ENCODE peak calls at places on chromosomes 5 and 9, in seven cellular contexts. P, M, W, T, R, O and H are unnamed samples.

GRCh38 chr5:125416055-125416454 is 669.6 kb upstream of the ZNF608 start:
- DNase-seq in M (no peak), W (no peak), T (no peak), R (no peak), O (no peak), P (no peak), H (no peak)

GRCh38 chr9:120477534-120478001 is 102.4 kb downstream of the CDK5RAP2 start:
- DNase-seq in T (no peak), P (no peak), R (peak; percentile 68), M (peak; percentile 68), W (no peak), O (peak; percentile 22), H (peak; percentile 67)

GRCh38 chr5:25418978-25419377 is 774.2 kb upstream of the CDH10 start:
- DNase-seq in P (no peak), O (no peak), R (no peak), T (no peak), M (no peak), W (no peak), H (no peak)

GRCh38 chr9:128233817-128234406 is 30.7 kb downstream of the DNM1 start:
- DNase-seq in P (no peak), W (no peak), M (no peak), O (no peak), T (no peak), R (no peak), H (no peak)

GRCh38 chr5:145124806-145125205 is 710.3 kb downstream of the PRELID2 start:
- DNase-seq in R (no peak), T (no peak), M (no peak), P (no peak), O (no peak), W (no peak), H (no peak)

GRCh38 chr9:82170079-82170662 is 181.6 kb downstream of the SPATA31D1 start:
- DNase-seq in T (no peak), P (no peak), R (no peak), M (no peak), W (no peak), O (no peak), H (no peak)

GRCh38 chr5:80069918-80070318 is 34.8 kb downstream of the THBS4 start:
- DNase-seq in W (no peak), R (no peak), M (no peak), P (no peak), O (no peak), T (no peak), H (no peak)

GRCh38 chr5:141848771-141849370 is 29.3 kb downstream of the PCDH1 start:
- DNase-seq in T (no peak), M (peak; percentile 27), R (peak; percentile 57), W (peak; percentile 16), O (no peak), P (no peak), H (no peak)

GRCh38 chr9:32579706-32580331 is 6.9 kb upstream of the NDUFB6 start:
- DNase-seq in M (peak; percentile 40), O (peak; percentile 21), W (peak; percentile 79), P (no peak), T (peak; percentile 62), R (peak; percentile 58), H (peak; percentile 64)

GRCh38 chr9:115328228-115328627 is 210.3 kb upstream of the TNC start:
- DNase-seq in O (no peak), P (no peak), T (no peak), M (peak; percentile 58), W (no peak), R (no peak), H (no peak)

GRCh38 chr5:62954578-62954977 is 376.0 kb downstream of the LRRC70 start:
- DNase-seq in P (no peak), T (no peak), O (no peak), M (no peak), W (no peak), R (no peak), H (no peak)

GRCh38 chr9:129103595-129103965 is 7.0 kb downstream of the CRAT start:
- DNase-seq in T (no peak), R (no peak), W (no peak), M (no peak), P (no peak), O (no peak), H (no peak)

GRCh38 chr9:69816775-69817174 is 3.8 kb upstream of the CFAP95 start:
- DNase-seq in P (no peak), T (no peak), O (no peak), M (no peak), W (no peak), R (no peak), H (no peak)

GRCh38 chr5:35246411-35246810 is 16.1 kb upstream of the PRLR start:
- DNase-seq in T (no peak), W (no peak), P (no peak), M (no peak), O (no peak), R (peak; percentile 53), H (no peak)

GRCh38 chr9:134678206-134678605 is 36.6 kb downstream of the COL5A1 start:
- DNase-seq in W (no peak), T (no peak), R (no peak), M (no peak), O (no peak), P (no peak), H (no peak)

GRCh38 chr5:60763061-60763460 is 63.1 kb upstream of the DEPDC1B start:
- DNase-seq in M (no peak), W (no peak), T (no peak), O (no peak), P (no peak), R (no peak), H (no peak)

GRCh38 chr9:113042884-113043657 is 13.5 kb downstream of the ZFP37 start:
- DNase-seq in R (peak; percentile 0), P (no peak), W (no peak), O (no peak), T (no peak), M (no peak), H (no peak)

GRCh38 chr9:81851340-81851739 is 76.9 kb upstream of the SPATA31D4 start:
- DNase-seq in M (no peak), P (no peak), T (no peak), O (no peak), R (no peak), W (no peak), H (no peak)

GRCh38 chr5:121913397-121913796 is 48.4 kb upstream of the SRFBP1 start:
- DNase-seq in T (no peak), W (no peak), O (no peak), M (no peak), R (no peak), P (no peak), H (no peak)

GRCh38 chr5:113182658-113183344 is 206.2 kb downstream of the DCP2 start:
- DNase-seq in M (no peak), P (no peak), R (peak; percentile 18), O (no peak), W (no peak), T (no peak), H (no peak)

GRCh38 chr9:100111235-100111634 is 12.2 kb downstream of the INVS start:
- DNase-seq in P (no peak), W (no peak), R (peak; percentile 89), T (no peak), M (peak; percentile 99), O (peak; percentile 76), H (peak; percentile 79)

GRCh38 chr5:175857986-175858385 is 13.4 kb upstream of the CPLX2 start:
- DNase-seq in R (no peak), M (no peak), T (no peak), W (no peak), P (no peak), O (no peak), H (no peak)

GRCh38 chr5:122154910-122155309 is 25.6 kb downstream of the ZNF474 start:
- DNase-seq in O (no peak), M (peak; percentile 90), P (no peak), W (no peak), R (no peak), T (no peak), H (no peak)

GRCh38 chr5:39158127-39158593 is 61.2 kb downstream of the FYB1 start:
- DNase-seq in O (no peak), R (no peak), W (no peak), M (peak; percentile 58), P (no peak), T (no peak), H (no peak)

GRCh38 chr5:55072668-55073067 is 29.8 kb upstream of the GZMA start:
- DNase-seq in M (no peak), O (no peak), T (no peak), R (no peak), W (no peak), P (no peak), H (no peak)

GRCh38 chr5:72237415-72237814 is 82.6 kb downstream of the MRPS27 start:
- DNase-seq in M (no peak), P (no peak), T (no peak), R (no peak), O (no peak), W (no peak), H (no peak)

GRCh38 chr5:23314827-23315226 is 192.6 kb upstream of the PRDM9 start:
- DNase-seq in T (no peak), R (no peak), P (no peak), M (no peak), O (no peak), W (no peak), H (no peak)

GRCh38 chr9:108142504-108143201 is 653.1 kb upstream of the KLF4 start:
- DNase-seq in M (peak; percentile 21), P (peak; percentile 24), O (peak; percentile 88), T (no peak), W (no peak), R (peak; percentile 47), H (peak; percentile 71)

GRCh38 chr9:113770396-113770795 is 105.7 kb upstream of the ZNF618 start:
- DNase-seq in M (peak; percentile 14), O (no peak), W (no peak), P (no peak), T (no peak), R (no peak), H (no peak)